ENCODE peak calls at places on chromosomes 5 and 9, in five cellular contexts. One of them, this sample, is unnamed.

GRCh38 chr9:127130235-127130634 is 7.8 kb upstream of the ANGPTL2 start:
- DNase-seq in AG10803: no peak
- DNase-seq in GM23338: no peak
- DNase-seq in aorta: no peak
- DNase-seq in gastrocnemius medialis: no peak
- DNase-seq in this sample: no peak

GRCh38 chr5:126811515-126812198 is 34.7 kb downstream of the LMNB1 start:
- DNase-seq in AG10803: peak; percentile 31
- DNase-seq in GM23338: no peak
- DNase-seq in aorta: no peak
- DNase-seq in gastrocnemius medialis: no peak
- DNase-seq in this sample: no peak

GRCh38 chr9:37800631-37801286 is at the start of gene DCAF10:
- DNase-seq in AG10803: peak; percentile 80
- DNase-seq in GM23338: peak; percentile 93
- DNase-seq in aorta: peak; percentile 96
- DNase-seq in gastrocnemius medialis: peak; percentile 73
- DNase-seq in this sample: peak; percentile 87

GRCh38 chr5:52964138-52964537 is 25.0 kb upstream of the ITGA2 start:
- DNase-seq in AG10803: no peak
- DNase-seq in GM23338: no peak
- DNase-seq in aorta: no peak
- DNase-seq in gastrocnemius medialis: no peak
- DNase-seq in this sample: no peak

GRCh38 chr9:95373069-95373681 is 55.7 kb upstream of the FANCC start:
- DNase-seq in AG10803: no peak
- DNase-seq in GM23338: no peak
- DNase-seq in aorta: no peak
- DNase-seq in gastrocnemius medialis: no peak
- DNase-seq in this sample: no peak

GRCh38 chr5:76715734-76716455 is at the start of gene F2R:
- DNase-seq in AG10803: peak; percentile 12
- DNase-seq in GM23338: peak; percentile 85
- DNase-seq in aorta: peak; percentile 84
- DNase-seq in gastrocnemius medialis: no peak
- DNase-seq in this sample: no peak

GRCh38 chr9:2132484-2133082 is 117.4 kb downstream of the SMARCA2 start:
- DNase-seq in AG10803: peak; percentile 65
- DNase-seq in GM23338: peak; percentile 76
- DNase-seq in aorta: no peak
- DNase-seq in gastrocnemius medialis: no peak
- DNase-seq in this sample: no peak

GRCh38 chr5:72558383-72558782 is 51.2 kb upstream of the ZNF366 start:
- DNase-seq in AG10803: no peak
- DNase-seq in GM23338: no peak
- DNase-seq in aorta: no peak
- DNase-seq in gastrocnemius medialis: no peak
- DNase-seq in this sample: no peak

GRCh38 chr5:74016373-74016772 is 390.4 kb downstream of the ARHGEF28 start:
- DNase-seq in AG10803: no peak
- DNase-seq in GM23338: peak; percentile 57
- DNase-seq in aorta: no peak
- DNase-seq in gastrocnemius medialis: no peak
- DNase-seq in this sample: no peak

GRCh38 chr5:168552146-168552545 is 23.0 kb downstream of the FBLL1 start:
- DNase-seq in AG10803: peak; percentile 85
- DNase-seq in GM23338: no peak
- DNase-seq in aorta: no peak
- DNase-seq in gastrocnemius medialis: no peak
- DNase-seq in this sample: no peak

GRCh38 chr5:1668141-1668721 is 131.4 kb downstream of the MRPL36 start:
- DNase-seq in AG10803: no peak
- DNase-seq in GM23338: peak; percentile 62
- DNase-seq in aorta: peak; percentile 69
- DNase-seq in gastrocnemius medialis: no peak
- DNase-seq in this sample: no peak

GRCh38 chr9:126307306-126308061 is 19.1 kb upstream of the MVB12B start:
- DNase-seq in AG10803: no peak
- DNase-seq in GM23338: no peak
- DNase-seq in aorta: no peak
- DNase-seq in gastrocnemius medialis: no peak
- DNase-seq in this sample: no peak

GRCh38 chr5:83394190-83394589 is 77.4 kb upstream of the VCAN start:
- DNase-seq in AG10803: no peak
- DNase-seq in GM23338: no peak
- DNase-seq in aorta: no peak
- DNase-seq in gastrocnemius medialis: no peak
- DNase-seq in this sample: no peak

GRCh38 chr9:90326219-90326618 is 316.4 kb downstream of the DIRAS2 start:
- DNase-seq in AG10803: peak; percentile 40
- DNase-seq in GM23338: no peak
- DNase-seq in aorta: no peak
- DNase-seq in gastrocnemius medialis: no peak
- DNase-seq in this sample: no peak

GRCh38 chr9:129200255-129200654 is 22.2 kb upstream of the IER5L start:
- DNase-seq in AG10803: no peak
- DNase-seq in GM23338: no peak
- DNase-seq in aorta: no peak
- DNase-seq in gastrocnemius medialis: no peak
- DNase-seq in this sample: no peak

GRCh38 chr9:70392189-70392588 is 22.3 kb downstream of the KLF9 start:
- DNase-seq in AG10803: no peak
- DNase-seq in GM23338: no peak
- DNase-seq in aorta: no peak
- DNase-seq in gastrocnemius medialis: no peak
- DNase-seq in this sample: no peak

GRCh38 chr9:34732478-34732877 is 22.5 kb upstream of the CCL21 start:
- DNase-seq in AG10803: no peak
- DNase-seq in GM23338: no peak
- DNase-seq in aorta: no peak
- DNase-seq in gastrocnemius medialis: no peak
- DNase-seq in this sample: no peak

GRCh38 chr9:119788876-119789275 is 419.6 kb upstream of the BRINP1 start:
- DNase-seq in AG10803: no peak
- DNase-seq in GM23338: no peak
- DNase-seq in aorta: no peak
- DNase-seq in gastrocnemius medialis: no peak
- DNase-seq in this sample: no peak

GRCh38 chr9:33044677-33045282 is 19.7 kb downstream of the DNAJA1 start:
- DNase-seq in AG10803: peak; percentile 3
- DNase-seq in GM23338: peak; percentile 81
- DNase-seq in aorta: no peak
- DNase-seq in gastrocnemius medialis: no peak
- DNase-seq in this sample: no peak